ENCODE peak calls at places on chromosomes 1 and 21, in five cellular contexts. D is naive thymus-derived CD4-positive, alpha-beta T cell; U is body of pancreas; G is iPS DF 6.9; W is pancreas. T is an unnamed sample.

GRCh38 chr1:91689586-91690481 is 189.2 kb downstream of the CDC7 start:
- DNase-seq in U (peak), W (no peak), G (no peak), D (no peak), T (no peak)

GRCh38 chr1:15158506-15159165 is 5.1 kb downstream of the TMEM51 start:
- DNase-seq in W (no peak), U (no peak), G (no peak), D (no peak), T (no peak)

GRCh38 chr1:218772575-218772974 is 401.1 kb upstream of the LYPLAL1 start:
- DNase-seq in G (no peak), W (no peak), D (no peak), U (no peak), T (no peak)

GRCh38 chr1:39907532-39908453 is 6.1 kb upstream of the MYCL start:
- DNase-seq in U (no peak), W (no peak), D (no peak), G (no peak), T (no peak)

GRCh38 chr1:199954701-199955100 is 72.8 kb upstream of the NR5A2 start:
- DNase-seq in W (peak), D (no peak), G (peak), U (peak), T (no peak)

GRCh38 chr1:92030701-92031107 is 919 bp downstream of the EPHX4 start:
- DNase-seq in W (no peak), G (no peak), U (no peak), D (no peak), T (peak)

GRCh38 chr21:34147835-34148804 is 74.7 kb downstream of the MRPS6 start:
- DNase-seq in U (no peak), W (no peak), D (no peak), G (no peak), T (peak)

GRCh38 chr1:109134423-109134822 is 20.5 kb downstream of the ELAPOR1 start:
- DNase-seq in W (peak), G (no peak), D (peak), U (peak), T (no peak)

GRCh38 chr1:31978853-31979400 is 34.7 kb upstream of the KHDRBS1 start:
- DNase-seq in G (no peak), D (no peak), U (no peak), W (no peak), T (no peak)

GRCh38 chr21:34520769-34521508 is 8.9 kb upstream of the KCNE1 start:
- DNase-seq in G (no peak), W (no peak), U (no peak), D (no peak), T (no peak)

GRCh38 chr1:219806642-219807041 is 121.7 kb downstream of the SLC30A10 start:
- DNase-seq in W (no peak), U (no peak), G (no peak), D (no peak), T (no peak)

GRCh38 chr1:96968582-96969378 is 247.2 kb downstream of the PTBP2 start:
- DNase-seq in U (no peak), D (no peak), G (no peak), W (no peak), T (no peak)

GRCh38 chr1:61887921-61888564 is 145.8 kb downstream of the PATJ start:
- DNase-seq in D (no peak), U (no peak), W (no peak), G (no peak), T (no peak)

GRCh38 chr1:226403522-226404034 is 4.3 kb downstream of the PARP1 start:
- DNase-seq in U (peak), D (no peak), G (no peak), W (no peak), T (no peak)

GRCh38 chr1:9794081-9794480 is 29.7 kb downstream of the CLSTN1 start:
- DNase-seq in D (no peak), W (no peak), U (no peak), G (no peak), T (no peak)

GRCh38 chr1:81619156-81619555 is 181.6 kb upstream of the ADGRL2 start:
- DNase-seq in D (no peak), W (no peak), U (no peak), G (no peak), T (no peak)

GRCh38 chr1:164599272-164599671 is 40.3 kb downstream of the PBX1 start:
- DNase-seq in G (no peak), U (no peak), W (no peak), D (no peak), T (no peak)

GRCh38 chr21:41481191-41481590 is 26.8 kb downstream of the TMPRSS2 start:
- DNase-seq in W (no peak), D (no peak), G (no peak), U (no peak), T (peak)

GRCh38 chr1:204280099-204280498 is 66.3 kb upstream of the GOLT1A start:
- DNase-seq in D (no peak), G (no peak), W (no peak), U (no peak), T (no peak)

GRCh38 chr1:11273595-11274234 is 717 bp downstream of the UBIAD1 start:
- DNase-seq in W (no peak), U (no peak), G (no peak), D (peak), T (no peak)

GRCh38 chr1:196152086-196152485 is 456.2 kb downstream of the KCNT2 start:
- DNase-seq in D (no peak), G (no peak), W (no peak), U (peak), T (no peak)

GRCh38 chr1:196148367-196148970 is 459.8 kb downstream of the KCNT2 start:
- DNase-seq in U (no peak), D (no peak), G (no peak), W (no peak), T (no peak)

GRCh38 chr1:196144588-196144987 is 463.7 kb downstream of the KCNT2 start:
- DNase-seq in D (no peak), W (no peak), U (no peak), G (no peak), T (no peak)

GRCh38 chr1:196143602-196144342 is 464.5 kb downstream of the KCNT2 start:
- DNase-seq in G (no peak), W (no peak), D (no peak), U (no peak), T (no peak)

DNA sequence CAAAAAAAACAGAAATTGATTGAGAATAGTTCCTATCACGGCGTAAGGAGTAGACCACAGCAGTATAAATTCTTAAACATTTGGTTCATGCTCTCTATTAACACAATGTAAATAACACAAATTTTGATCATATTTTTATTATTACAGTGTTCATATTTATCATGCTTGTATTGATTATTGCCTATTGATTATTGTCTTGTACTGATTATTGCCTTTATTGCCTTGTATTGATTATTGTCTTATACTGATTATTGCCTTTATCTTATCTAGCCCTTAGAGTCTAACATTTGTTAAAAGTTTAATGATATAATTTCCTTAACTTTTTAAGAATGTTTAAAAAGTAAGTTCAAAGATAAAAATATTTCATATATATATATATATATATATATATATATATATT is 460.7 kb downstream of the KCNT2 start:
- DNase-seq in W (no peak), U (no peak), G (no peak), D (no peak), T (no peak)
- H3K4me3 ChIP-seq in W (no peak), U (no peak), G (no peak), D (no peak), T (no peak)

DNA sequence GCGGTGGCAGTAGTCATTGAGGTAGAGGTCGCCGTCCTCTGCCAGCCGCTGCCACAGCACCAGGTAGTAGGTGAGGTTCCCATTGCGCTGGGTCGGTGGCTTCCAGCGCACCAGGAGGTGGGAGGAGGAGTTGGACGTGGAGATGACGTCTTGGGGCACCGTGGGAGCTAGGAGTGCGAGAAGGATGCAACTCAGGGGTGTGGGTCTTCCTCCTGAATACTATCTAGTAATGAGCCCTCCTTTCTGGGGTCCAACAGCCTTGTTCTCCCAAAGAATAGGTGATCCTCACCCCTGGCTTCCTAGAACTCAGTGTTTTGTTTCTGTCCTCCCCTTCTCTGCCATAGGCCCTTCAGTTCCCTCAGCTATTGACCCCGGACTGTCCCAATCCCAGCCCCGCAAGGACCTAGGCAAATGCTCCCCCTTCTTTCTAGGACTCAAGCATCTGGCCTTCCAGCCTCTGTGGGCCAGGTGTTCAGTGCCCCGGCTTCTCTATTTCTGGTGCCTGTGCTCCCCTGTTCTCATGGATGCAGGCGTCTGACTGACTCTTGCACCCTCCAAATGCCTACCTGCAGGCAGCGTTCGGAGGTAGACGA is 12.9 kb downstream of the INSRR start:
- DNase-seq in G (no peak), D (no peak), W (no peak), U (no peak), T (no peak)
- H3K4me3 ChIP-seq in G (no peak), D (no peak), W (no peak), U (no peak), T (no peak)

DNA sequence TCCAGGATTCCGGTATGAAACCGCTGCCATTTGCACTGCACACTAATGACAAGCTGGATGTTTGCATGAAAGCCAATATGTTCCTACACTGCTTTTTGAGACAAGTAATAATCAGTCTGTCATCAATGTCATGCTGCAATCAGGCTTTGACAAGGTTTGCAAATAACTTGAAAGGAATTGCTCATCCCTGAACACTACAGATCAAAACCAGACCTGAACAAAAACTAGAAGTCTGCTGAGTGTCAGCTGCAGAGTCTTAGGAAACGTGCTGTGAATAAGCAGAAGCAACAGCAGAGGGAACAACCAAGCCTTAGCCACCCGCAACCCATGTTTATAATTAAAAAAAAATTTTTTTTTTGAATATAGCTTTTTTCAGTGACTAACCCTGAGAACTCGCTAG is 720.7 kb upstream of the CXADR start:
- DNase-seq in G (no peak), U (no peak), W (no peak), D (no peak), T (no peak)
- H3K4me3 ChIP-seq in G (no peak), U (no peak), W (no peak), D (no peak), T (no peak)

DNA sequence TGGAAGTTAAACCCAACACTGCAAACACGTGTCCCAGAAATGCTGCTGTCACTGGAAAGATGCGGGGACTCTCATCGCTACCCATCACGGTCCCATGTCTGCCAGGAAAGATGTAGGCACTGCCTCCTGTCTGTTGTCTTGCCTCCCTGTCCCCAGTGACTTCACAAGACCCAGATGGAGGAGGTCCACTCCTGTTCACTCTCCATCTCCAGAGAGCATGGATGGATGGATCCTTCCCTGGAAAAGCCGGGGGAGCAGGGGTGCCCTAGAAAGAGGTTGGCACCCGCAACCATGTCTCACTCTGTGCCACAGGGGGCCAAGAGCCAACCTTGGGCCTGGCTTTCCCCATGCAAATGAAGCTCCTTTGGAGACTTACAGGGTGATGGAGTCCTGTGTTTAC is 135.5 kb downstream of the GLIS1 start:
- DNase-seq in W (no peak), U (no peak), D (no peak), G (no peak), T (no peak)
- H3K4me3 ChIP-seq in W (no peak), U (no peak), D (no peak), G (no peak), T (no peak)

DNA sequence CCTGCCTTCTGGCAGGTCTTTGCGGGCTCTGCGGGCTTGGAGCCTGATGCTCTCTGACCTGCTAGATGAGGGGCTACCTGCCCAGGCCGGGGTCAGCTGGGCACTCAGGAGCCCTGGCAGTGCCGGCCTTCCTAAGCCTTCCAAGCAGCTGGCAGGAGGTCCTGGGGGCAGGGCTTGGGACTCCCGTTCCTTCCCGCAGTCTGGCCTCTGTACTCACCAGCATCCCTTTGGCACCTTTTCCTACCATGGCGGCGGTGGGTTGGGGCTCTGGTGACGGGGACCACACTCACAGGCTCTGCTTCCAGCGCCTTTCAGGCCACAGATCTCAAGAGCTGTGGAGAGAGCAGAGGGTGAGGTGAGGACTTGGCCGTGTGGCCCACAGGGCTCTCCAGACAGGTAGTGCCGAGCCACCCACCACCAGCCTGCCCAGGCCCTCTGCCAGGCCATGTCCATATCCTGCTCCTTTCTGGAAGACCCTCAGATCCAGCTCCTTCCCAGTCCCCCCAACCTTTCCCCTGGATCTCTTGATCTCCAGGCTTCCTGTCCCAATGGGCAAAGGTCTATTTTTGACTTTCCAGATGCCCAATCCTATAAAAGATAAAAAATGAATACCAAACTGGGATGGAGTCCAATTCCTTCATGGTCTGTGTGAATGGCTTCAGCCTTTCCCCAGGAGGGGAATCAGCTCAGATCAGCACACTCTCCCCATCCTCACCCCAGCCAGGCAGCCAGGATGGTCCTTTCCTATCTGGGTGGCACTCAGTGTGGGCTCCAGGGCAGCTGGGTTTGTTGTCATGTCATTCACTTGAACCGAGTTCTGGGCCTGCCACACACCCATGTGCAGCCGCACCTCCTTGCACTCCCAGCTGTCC is 7.0 kb downstream of the SLC6A9 start:
- DNase-seq in W (peak), G (no peak), U (no peak), D (no peak), T (no peak)
- H3K4me3 ChIP-seq in W (no peak), G (no peak), U (no peak), D (no peak), T (no peak)